ENCODE peak calls at places on chromosomes 5 and 9, in four cellular contexts. One of them, this sample, is unnamed.

GRCh38 chr9:27125030-27125429 is 16.0 kb downstream of the TEK start:
- DNase-seq in amygdala: no peak
- DNase-seq in hypothalamus: no peak
- DNase-seq in stimulated activated naive CD4-positive, alpha-beta T cell: no peak
- DNase-seq in this sample: no peak

GRCh38 chr5:58114324-58114723 is 345.6 kb downstream of the PLK2 start:
- DNase-seq in amygdala: no peak
- DNase-seq in hypothalamus: no peak
- DNase-seq in stimulated activated naive CD4-positive, alpha-beta T cell: no peak
- DNase-seq in this sample: no peak

GRCh38 chr5:78953092-78953800 is 31.9 kb downstream of the ARSB start:
- DNase-seq in amygdala: no peak
- DNase-seq in hypothalamus: no peak
- DNase-seq in stimulated activated naive CD4-positive, alpha-beta T cell: no peak
- DNase-seq in this sample: no peak

GRCh38 chr5:109102291-109102690 is 307.5 kb downstream of the PJA2 start:
- DNase-seq in amygdala: no peak
- DNase-seq in hypothalamus: no peak
- DNase-seq in stimulated activated naive CD4-positive, alpha-beta T cell: no peak
- DNase-seq in this sample: no peak

GRCh38 chr5:124997186-124997893 is 250.9 kb upstream of the ZNF608 start:
- DNase-seq in amygdala: no peak
- DNase-seq in hypothalamus: no peak
- DNase-seq in stimulated activated naive CD4-positive, alpha-beta T cell: no peak
- DNase-seq in this sample: no peak

GRCh38 chr9:114076237-114077161 is 1.6 kb downstream of the AMBP start:
- DNase-seq in amygdala: no peak
- DNase-seq in hypothalamus: no peak
- DNase-seq in stimulated activated naive CD4-positive, alpha-beta T cell: no peak
- DNase-seq in this sample: no peak

GRCh38 chr9:113664176-113664875 is 200.8 kb downstream of the RGS3 start:
- DNase-seq in amygdala: no peak
- DNase-seq in hypothalamus: no peak
- DNase-seq in stimulated activated naive CD4-positive, alpha-beta T cell: no peak
- DNase-seq in this sample: no peak

GRCh38 chr9:124852829-124853531 is at the start of gene WDR38:
- DNase-seq in amygdala: peak
- DNase-seq in hypothalamus: peak
- DNase-seq in stimulated activated naive CD4-positive, alpha-beta T cell: peak
- DNase-seq in this sample: peak

GRCh38 chr5:86461169-86461956 is 156.4 kb upstream of the COX7C start:
- DNase-seq in amygdala: no peak
- DNase-seq in hypothalamus: no peak
- DNase-seq in stimulated activated naive CD4-positive, alpha-beta T cell: no peak
- DNase-seq in this sample: no peak

GRCh38 chr9:113673726-113674125 is 202.4 kb upstream of the ZNF618 start:
- DNase-seq in amygdala: no peak
- DNase-seq in hypothalamus: no peak
- DNase-seq in stimulated activated naive CD4-positive, alpha-beta T cell: no peak
- DNase-seq in this sample: no peak

GRCh38 chr9:68455436-68455835 is 85.2 kb downstream of the TMEM252 start:
- DNase-seq in amygdala: no peak
- DNase-seq in hypothalamus: no peak
- DNase-seq in stimulated activated naive CD4-positive, alpha-beta T cell: no peak
- DNase-seq in this sample: no peak

GRCh38 chr5:160479926-160480325 is 58.3 kb downstream of the PTTG1 start:
- DNase-seq in amygdala: no peak
- DNase-seq in hypothalamus: no peak
- DNase-seq in stimulated activated naive CD4-positive, alpha-beta T cell: no peak
- DNase-seq in this sample: no peak

This sample was measured in T-cell.